ENCODE peak calls at places on chromosomes 2 and 18, in four cellular contexts. B is K562, W is HCT116, N is HepG2. K is an unnamed sample.

GRCh38 chr2:2232167-2232566 is 98.9 kb downstream of the MYT1L start:
- DNase-seq in B (no peak), W (no peak), N (no peak), K (no peak)

GRCh38 chr2:111910609-111911277 is 12.3 kb downstream of the MERTK start:
- DNase-seq in W (no peak), N (no peak), B (no peak), K (no peak)

GRCh38 chr18:76476665-76477561 is 18.1 kb downstream of the ZNF516 start:
- DNase-seq in B (no peak), N (peak), W (no peak), K (no peak)

GRCh38 chr18:58080516-58080915 is 36.5 kb downstream of the NEDD4L start:
- DNase-seq in W (no peak), B (no peak), N (no peak), K (no peak)

GRCh38 chr18:7805880-7806279 is 238.8 kb downstream of the PTPRM start:
- DNase-seq in W (no peak), B (no peak), N (no peak), K (no peak)

GRCh38 chr2:168920504-168921157 is 19.5 kb downstream of the G6PC2 start:
- DNase-seq in B (peak), W (peak), N (peak), K (no peak)

GRCh38 chr2:171706152-171706803 is 19.0 kb downstream of the DYNC1I2 start:
- DNase-seq in W (no peak), B (peak), N (peak), K (no peak)

GRCh38 chr2:235955664-235956063 is 212.5 kb downstream of the GBX2 start:
- DNase-seq in W (no peak), B (no peak), N (no peak), K (no peak)

GRCh38 chr2:190458352-190459107 is 50.4 kb downstream of the MFSD6 start:
- DNase-seq in N (no peak), B (no peak), W (no peak), K (no peak)

GRCh38 chr2:15271941-15272340 is 289.2 kb downstream of the NBAS start:
- DNase-seq in B (no peak), W (no peak), N (peak), K (no peak)

GRCh38 chr2:239593455-239593854 is 192.6 kb upstream of the HDAC4 start:
- DNase-seq in N (no peak), W (no peak), B (no peak), K (no peak)

GRCh38 chr18:8812631-8813030 is 107.3 kb downstream of the MTCL1 start:
- DNase-seq in W (no peak), N (no peak), B (no peak), K (no peak)

GRCh38 chr18:55086931-55087330 is 127.7 kb upstream of the CCDC68 start:
- DNase-seq in B (no peak), W (no peak), N (no peak), K (no peak)

GRCh38 chr2:22110244-22110651 is 986.5 kb downstream of the TDRD15 start:
- DNase-seq in W (no peak), N (no peak), B (no peak), K (no peak)

GRCh38 chr2:45331034-45331786 is 279.9 kb downstream of the SRBD1 start:
- DNase-seq in B (no peak), N (peak), W (no peak), K (no peak)

GRCh38 chr2:39881948-39882347 is 102.9 kb upstream of the THUMPD2 start:
- DNase-seq in N (no peak), W (no peak), B (no peak), K (no peak)
- TF ChIP-seq TCF7L2 in N (no peak), W (no peak), B (no peak), K (no peak)

DNA sequence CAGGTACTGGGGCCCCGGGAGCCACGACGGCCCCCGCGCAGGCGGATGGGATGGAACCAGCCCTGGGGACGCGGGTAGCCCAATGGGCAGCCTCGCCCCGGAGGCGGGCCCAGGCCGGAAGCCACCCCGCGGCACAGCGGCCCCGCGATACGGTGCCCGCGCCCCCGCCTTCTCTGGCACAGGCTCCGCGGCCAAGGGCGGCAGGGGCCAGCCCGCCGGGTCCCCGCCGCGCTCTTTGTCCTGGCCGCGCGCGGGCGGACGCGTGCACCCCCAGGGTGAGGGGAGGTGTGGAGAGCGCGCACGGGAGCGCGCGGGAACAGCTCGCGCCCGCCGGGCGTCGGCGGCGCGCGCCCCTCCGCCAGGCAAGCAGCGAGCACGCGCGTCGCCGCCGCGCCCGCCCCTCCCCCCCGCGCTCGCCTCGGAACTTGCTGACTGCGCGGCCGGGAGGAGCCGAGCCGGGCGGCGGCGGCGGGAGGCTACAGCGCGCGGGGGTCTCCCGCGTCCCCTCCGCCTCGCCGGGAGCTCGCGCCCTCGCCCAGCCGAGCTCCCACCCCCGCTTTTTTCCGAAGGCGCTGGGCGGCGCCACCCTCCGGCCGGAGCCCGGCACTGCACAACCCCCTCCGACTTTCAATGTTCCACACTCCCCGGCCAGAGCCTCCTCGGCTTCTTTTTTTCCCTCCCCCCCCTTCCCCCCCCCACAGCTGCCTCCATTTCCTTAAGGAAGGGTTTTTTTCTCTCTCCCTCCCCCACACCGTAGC is at the start of gene UBE2E3:
- DNase-seq in N (peak), B (peak), W (peak), K (no peak)
- TF ChIP-seq TCF7L2 in N (no peak), B (no peak), W (peak), K (no peak)

DNA sequence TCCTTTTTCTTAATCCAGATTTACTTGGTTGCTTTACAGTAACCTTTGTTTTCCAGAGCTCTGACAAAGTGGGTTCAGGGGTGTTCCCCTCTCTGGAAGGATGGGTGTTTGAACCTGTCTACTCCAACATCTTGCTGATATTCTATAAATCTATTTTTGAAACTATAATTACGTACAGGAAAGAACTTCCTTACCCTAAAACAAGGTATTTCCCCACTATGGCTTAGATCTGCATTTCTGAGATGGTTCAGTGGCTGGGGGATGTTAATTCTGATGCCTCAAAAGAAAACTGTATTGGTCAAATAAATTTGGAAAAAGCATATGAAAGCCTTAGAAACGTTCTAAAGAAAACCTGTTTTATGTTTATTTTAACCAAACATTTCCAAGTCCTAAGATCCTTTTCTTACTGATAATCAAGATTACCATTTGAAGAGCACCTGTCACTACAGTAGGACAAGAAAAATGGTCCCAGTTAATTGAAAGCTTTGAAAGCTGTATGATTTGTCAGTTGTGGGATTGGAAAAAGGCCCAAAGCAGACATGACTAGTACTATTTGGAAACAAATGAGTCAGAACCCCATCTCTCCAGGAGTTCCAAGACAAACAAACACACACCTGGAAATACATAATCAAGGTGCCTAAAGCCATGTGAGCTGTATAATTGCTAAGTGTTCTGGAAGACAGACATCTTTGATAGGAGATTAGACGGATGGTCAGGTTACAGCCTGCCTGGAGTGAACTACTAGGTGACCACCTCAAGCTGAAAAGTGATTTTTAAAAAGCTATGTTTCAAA is 57.5 kb downstream of the KDM3A start:
- DNase-seq in W (no peak), N (no peak), B (no peak), K (no peak)
- TF ChIP-seq TCF7L2 in W (no peak), N (no peak), B (no peak), K (no peak)

GRCh38 chr18:48228301-48228715 is 180.9 kb downstream of the ZBTB7C start:
- DNase-seq in B (no peak), N (no peak), W (no peak), K (no peak)
- TF ChIP-seq TCF7L2 in B (no peak), N (no peak), W (no peak), K (no peak)

GRCh38 chr2:7819860-7820259 is 862.0 kb upstream of the ID2 start:
- DNase-seq in W (no peak), B (no peak), N (no peak), K (no peak)

GRCh38 chr2:7826656-7827055 is 855.2 kb upstream of the ID2 start:
- DNase-seq in N (no peak), W (no peak), B (no peak), K (no peak)

GRCh38 chr2:7829241-7829640 is 852.6 kb upstream of the ID2 start:
- DNase-seq in N (no peak), W (no peak), B (no peak), K (no peak)

DNA sequence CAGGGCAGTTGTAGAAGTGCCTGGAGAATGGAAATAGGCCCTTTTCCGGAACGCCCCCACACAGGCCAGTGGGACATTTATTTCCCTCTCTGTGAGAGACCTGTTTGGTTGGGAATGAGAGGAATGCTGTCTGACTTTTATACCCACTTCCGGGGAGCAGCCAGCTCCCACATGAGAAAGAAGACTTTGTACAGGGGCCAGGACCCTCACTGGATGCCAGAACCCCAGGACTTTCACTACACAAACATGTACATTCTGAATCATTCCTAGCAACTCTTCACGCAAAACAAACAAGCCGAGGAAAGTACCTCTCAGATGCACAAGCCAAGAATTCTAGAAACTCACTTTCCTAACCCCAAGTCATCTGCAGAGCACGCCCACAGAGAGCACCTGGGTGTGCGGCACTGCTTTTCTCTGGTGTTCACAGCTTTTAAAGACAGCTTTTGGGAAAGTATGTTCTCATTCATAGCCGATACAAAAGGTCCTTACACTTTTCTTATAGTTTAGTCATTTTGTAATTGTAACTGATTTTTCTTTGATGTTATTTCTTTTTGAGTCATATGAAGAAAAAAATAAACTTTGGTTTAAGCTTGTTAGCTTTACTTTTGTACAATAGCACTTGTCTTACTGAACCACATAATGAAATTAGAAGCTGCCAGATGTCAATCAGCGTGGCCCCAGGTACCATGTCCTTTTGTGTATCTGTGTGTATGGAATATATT is 856.1 kb upstream of the ID2 start:
- DNase-seq in N (peak), B (no peak), W (no peak), K (no peak)
- TF ChIP-seq TCF7L2 in N (no peak), B (no peak), W (no peak), K (no peak)